ENCODE peak calls at places on chromosome 12, in nine cellular contexts. U is sigmoid colon, K is NB4, Q is ovary, M is IMR-90, G is transverse colon, F is A549, Z is H1, Y is body of pancreas. V is an unnamed sample.

GRCh38 chr12:14216405-14217294 is 148.8 kb upstream of the ATF7IP start:
- DNase-seq in U (no peak), K (peak), Q (no peak), M (peak), G (no peak), F (no peak), Z (no peak), Y (no peak), V (no peak)

GRCh38 chr12:47686645-47687240 is 19.1 kb downstream of the RPAP3 start:
- DNase-seq in U (no peak), K (peak), Q (no peak), M (peak), G (no peak), F (peak), Z (no peak), Y (no peak), V (no peak)

GRCh38 chr12:76670776-76671175 is 93.1 kb upstream of the ZDHHC17 start:
- DNase-seq in U (no peak), K (no peak), Q (no peak), M (peak), G (no peak), F (no peak), Z (no peak), Y (no peak), V (no peak)

GRCh38 chr12:44317651-44318126 is 481.8 kb downstream of the TMEM117 start:
- DNase-seq in U (no peak), K (peak), Q (no peak), M (peak), G (no peak), F (no peak), Z (no peak), Y (no peak), V (no peak)

GRCh38 chr12:30926243-30927209 is at the start of gene TSPAN11:
- DNase-seq in U (no peak), K (no peak), Q (no peak), M (peak), G (no peak), F (no peak), Z (peak), Y (no peak), V (no peak)

GRCh38 chr12:6816598-6816997 is 5.0 kb upstream of the GPR162 start:
- DNase-seq in U (no peak), K (no peak), Q (no peak), M (no peak), G (no peak), F (no peak), Z (no peak), Y (no peak), V (no peak)

GRCh38 chr12:105812356-105812755 is 326.4 kb downstream of the NUAK1 start:
- DNase-seq in U (no peak), K (no peak), Q (no peak), M (no peak), G (no peak), F (no peak), Z (no peak), Y (no peak), V (no peak)

GRCh38 chr12:77980782-77981181 is 150.1 kb downstream of the NAV3 start:
- DNase-seq in U (no peak), K (no peak), Q (no peak), M (no peak), G (no peak), F (no peak), Z (no peak), Y (no peak), V (no peak)

GRCh38 chr12:105234197-105234596 is 1.8 kb downstream of the APPL2 start:
- DNase-seq in U (no peak), K (no peak), Q (no peak), M (no peak), G (no peak), F (no peak), Z (no peak), Y (no peak), V (no peak)

GRCh38 chr12:46977976-46978375 is 101.4 kb upstream of the PCED1B start:
- DNase-seq in U (no peak), K (no peak), Q (no peak), M (no peak), G (no peak), F (no peak), Z (no peak), Y (no peak), V (no peak)

GRCh38 chr12:31496257-31496656 is 94.7 kb downstream of the DENND5B start:
- DNase-seq in U (no peak), K (no peak), Q (no peak), M (peak), G (no peak), F (no peak), Z (no peak), Y (no peak), V (no peak)

GRCh38 chr12:109115758-109116610 is at the start of gene ACACB:
- DNase-seq in U (peak), K (peak), Q (peak), M (no peak), G (peak), F (no peak), Z (no peak), Y (peak), V (peak)

GRCh38 chr12:108048686-108049085 is 80.4 kb upstream of the WSCD2 start:
- DNase-seq in U (no peak), K (no peak), Q (no peak), M (no peak), G (no peak), F (no peak), Z (no peak), Y (no peak), V (no peak)

GRCh38 chr12:8698132-8698829 is 490 bp downstream of the RIMKLB start:
- DNase-seq in U (peak), K (peak), Q (peak), M (peak), G (peak), F (peak), Z (no peak), Y (peak), V (peak)

GRCh38 chr12:100733817-100734593 is 60.6 kb upstream of the ANO4 start:
- DNase-seq in U (no peak), K (peak), Q (no peak), M (peak), G (no peak), F (peak), Z (no peak), Y (no peak), V (no peak)

GRCh38 chr12:129202109-129202814 is 349.0 kb downstream of the GLT1D1 start:
- DNase-seq in U (no peak), K (peak), Q (no peak), M (no peak), G (no peak), F (no peak), Z (no peak), Y (no peak), V (no peak)

GRCh38 chr12:71900091-71900490 is 38.6 kb upstream of the TPH2 start:
- DNase-seq in U (no peak), K (peak), Q (no peak), M (peak), G (no peak), F (peak), Z (no peak), Y (no peak), V (no peak)

GRCh38 chr12:112005419-112006395 is 7.3 kb downstream of the TMEM116 start:
- DNase-seq in U (no peak), K (peak), Q (no peak), M (peak), G (peak), F (peak), Z (no peak), Y (peak), V (no peak)

GRCh38 chr12:6200266-6201198 is at the start of gene CD9:
- DNase-seq in U (peak), K (peak), Q (peak), M (no peak), G (peak), F (peak), Z (no peak), Y (peak), V (no peak)

GRCh38 chr12:48423200-48423599 is 49.2 kb upstream of the ANP32D start:
- DNase-seq in U (no peak), K (no peak), Q (no peak), M (no peak), G (no peak), F (no peak), Z (no peak), Y (no peak), V (no peak)

GRCh38 chr12:127063339-127064090 is 1203.5 kb upstream of the TMEM132C start:
- DNase-seq in U (no peak), K (no peak), Q (no peak), M (no peak), G (no peak), F (no peak), Z (no peak), Y (no peak), V (no peak)

GRCh38 chr12:127060933-127061332 is 1206.0 kb upstream of the TMEM132C start:
- DNase-seq in U (no peak), K (no peak), Q (no peak), M (no peak), G (no peak), F (no peak), Z (no peak), Y (no peak), V (no peak)

GRCh38 chr12:127065595-127065994 is 1201.4 kb upstream of the TMEM132C start:
- DNase-seq in U (no peak), K (no peak), Q (no peak), M (no peak), G (no peak), F (no peak), Z (no peak), Y (no peak), V (no peak)

GRCh38 chr12:127064207-127064606 is 1202.8 kb upstream of the TMEM132C start:
- DNase-seq in U (no peak), K (no peak), Q (no peak), M (no peak), G (no peak), F (no peak), Z (no peak), Y (no peak), V (no peak)

GRCh38 chr12:127060310-127060847 is 1206.6 kb upstream of the TMEM132C start:
- DNase-seq in U (no peak), K (no peak), Q (no peak), M (no peak), G (peak), F (no peak), Z (no peak), Y (no peak), V (no peak)
- H3K4me3 ChIP-seq in U (no peak), K (no peak), Q (no peak), M (no peak), G (peak), F (no peak), Z (no peak), Y (no peak), V (no peak)

GRCh38 chr12:92898755-92899154 is 30.3 kb downstream of the EEA1 start:
- DNase-seq in U (no peak), K (no peak), Q (no peak), M (peak), G (no peak), F (no peak), Z (no peak), Y (no peak), V (no peak)

GRCh38 chr12:92905258-92905810 is 23.8 kb downstream of the EEA1 start:
- DNase-seq in U (no peak), K (no peak), Q (no peak), M (no peak), G (no peak), F (no peak), Z (no peak), Y (no peak), V (no peak)

GRCh38 chr12:92897844-92898243 is 31.3 kb downstream of the EEA1 start:
- DNase-seq in U (no peak), K (no peak), Q (no peak), M (no peak), G (no peak), F (no peak), Z (no peak), Y (no peak), V (no peak)

GRCh38 chr12:92899388-92900001 is 29.6 kb downstream of the EEA1 start:
- DNase-seq in U (peak), K (peak), Q (peak), M (peak), G (peak), F (peak), Z (peak), Y (peak), V (peak)
- TF ChIP-seq POLR2A in U (no peak), K (no peak), Q (no peak), M (no peak), G (no peak), F (no peak), Z (no peak), Y (no peak), V (no peak)

GRCh38 chr12:80707126-80707829 is at the start of gene MYF6:
- DNase-seq in U (no peak), K (no peak), Q (no peak), M (no peak), G (no peak), F (no peak), Z (no peak), Y (no peak), V (no peak)

GRCh38 chr12:80710727-80711066 is 3.3 kb downstream of the MYF6 start:
- DNase-seq in U (no peak), K (no peak), Q (no peak), M (no peak), G (no peak), F (no peak), Z (no peak), Y (no peak), V (no peak)

GRCh38 chr12:80709811-80710726 is 2.6 kb downstream of the MYF6 start:
- DNase-seq in U (no peak), K (peak), Q (no peak), M (no peak), G (no peak), F (no peak), Z (no peak), Y (peak), V (no peak)

GRCh38 chr12:80707830-80708534 is 548 bp downstream of the MYF6 start:
- DNase-seq in U (peak), K (no peak), Q (no peak), M (no peak), G (no peak), F (no peak), Z (no peak), Y (no peak), V (no peak)

DNA sequence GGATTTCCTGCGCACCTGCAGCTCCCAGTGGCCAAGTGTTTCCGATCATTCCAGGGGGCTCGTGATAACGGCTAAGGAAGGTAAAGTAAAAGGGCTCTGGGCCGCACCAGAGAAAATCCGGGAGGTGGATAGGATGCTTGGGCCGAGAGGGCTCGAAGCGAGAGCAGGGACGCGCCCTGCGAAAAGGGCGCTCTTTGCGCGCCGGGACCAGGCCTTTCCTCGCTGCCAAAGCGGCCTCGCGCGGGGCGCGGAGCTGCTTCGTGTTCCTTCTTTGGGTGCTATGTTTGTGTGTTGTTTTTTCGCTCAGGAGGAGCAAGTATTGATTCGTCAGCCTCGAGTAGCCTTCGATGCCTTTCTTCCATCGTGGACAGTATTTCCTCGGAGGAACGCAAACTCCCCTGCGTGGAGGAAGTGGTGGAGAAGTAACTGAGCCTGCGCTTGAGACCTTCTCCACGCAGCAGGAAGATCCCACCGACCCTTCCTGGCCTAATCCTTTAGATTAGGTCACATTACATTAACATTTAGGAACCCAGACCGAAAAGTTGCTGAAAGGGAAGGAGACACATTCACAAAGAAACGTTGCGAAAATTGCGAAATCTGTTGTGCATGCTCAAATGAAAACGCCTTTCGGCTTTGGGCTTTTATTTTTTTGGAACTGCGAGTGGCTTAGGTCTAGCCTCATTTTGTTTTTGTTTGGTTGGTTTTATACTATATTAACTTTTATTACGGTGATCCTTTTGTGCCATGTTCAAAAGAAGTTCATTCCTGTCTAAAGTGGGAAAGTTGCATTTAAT is 1.3 kb downstream of the MYF6 start:
- DNase-seq in U (no peak), K (peak), Q (no peak), M (no peak), G (no peak), F (no peak), Z (no peak), Y (no peak), V (no peak)
- H3K4me3 ChIP-seq in U (no peak), K (no peak), Q (no peak), M (no peak), G (no peak), F (no peak), Z (peak), Y (no peak), V (no peak)

GRCh38 chr12:91633734-91634357 is 451.2 kb upstream of the DCN start:
- DNase-seq in U (no peak), K (no peak), Q (no peak), M (no peak), G (no peak), F (no peak), Z (no peak), Y (no peak), V (no peak)
- TF ChIP-seq POLR2A in U (no peak), K (no peak), Q (no peak), M (no peak), G (no peak), F (no peak), Z (no peak), Y (no peak), V (no peak)

GRCh38 chr12:103735291-103735690 is 105.7 kb downstream of the NT5DC3 start:
- DNase-seq in U (no peak), K (no peak), Q (no peak), M (no peak), G (no peak), F (no peak), Z (no peak), Y (no peak), V (peak)
- H3K4me3 ChIP-seq in U (no peak), K (no peak), Q (no peak), M (no peak), G (no peak), F (no peak), Z (no peak), Y (no peak), V (no peak)

GRCh38 chr12:120711411-120711810 is 1.2 kb downstream of the UNC119B start:
- DNase-seq in U (no peak), K (no peak), Q (no peak), M (no peak), G (no peak), F (no peak), Z (no peak), Y (no peak), V (no peak)

GRCh38 chr12:120710805-120711296 is 593 bp downstream of the UNC119B start:
- DNase-seq in U (peak), K (peak), Q (peak), M (no peak), G (peak), F (peak), Z (no peak), Y (peak), V (no peak)

GRCh38 chr12:120708646-120709045 is 1.6 kb upstream of the UNC119B start:
- DNase-seq in U (no peak), K (no peak), Q (no peak), M (no peak), G (no peak), F (no peak), Z (no peak), Y (no peak), V (no peak)

GRCh38 chr12:120712654-120713053 is 2.4 kb downstream of the UNC119B start:
- DNase-seq in U (no peak), K (no peak), Q (no peak), M (no peak), G (no peak), F (no peak), Z (no peak), Y (no peak), V (no peak)

GRCh38 chr12:120709976-120710804 is at the start of gene UNC119B:
- DNase-seq in U (peak), K (peak), Q (peak), M (peak), G (peak), F (peak), Z (no peak), Y (peak), V (peak)
- TF ChIP-seq POLR2A in U (no peak), K (peak), Q (peak), M (peak), G (no peak), F (peak), Z (peak), Y (peak), V (no peak)

GRCh38 chr12:632102-632696 is 31.0 kb downstream of the NINJ2 start:
- DNase-seq in U (no peak), K (peak), Q (no peak), M (peak), G (no peak), F (peak), Z (no peak), Y (no peak), V (no peak)
- H3K4me3 ChIP-seq in U (no peak), K (no peak), Q (no peak), M (no peak), G (no peak), F (peak), Z (peak), Y (no peak), V (no peak)

GRCh38 chr12:123233505-123234299 is 466 bp downstream of the MTRFR start:
- DNase-seq in U (no peak), K (peak), Q (no peak), M (no peak), G (no peak), F (no peak), Z (no peak), Y (no peak), V (no peak)
- TF ChIP-seq POLR2A in U (peak), K (no peak), Q (peak), M (no peak), G (no peak), F (peak), Z (no peak), Y (no peak), V (no peak)

V was measured in lower leg skin.